ENCODE peak calls at places on chromosomes 6 and 20, in ten cellular contexts. One of them, this sample, is unnamed.

GRCh38 chr6:153108320-153108719 is 22.8 kb downstream of the RGS17 start:
- DNase-seq in adrenal gland: no peak
- DNase-seq in heart right ventricle: no peak
- DNase-seq in nephron progenitor cell: no peak
- DNase-seq in AG09309: no peak
- DNase-seq in epithelial cell of proximal tubule: no peak
- DNase-seq in ovary: no peak
- DNase-seq in tibial nerve: no peak
- DNase-seq in GM10248: no peak
- DNase-seq in tibial artery: no peak
- DNase-seq in this sample: peak; percentile 53

GRCh38 chr6:125926711-125927110 is 29.9 kb upstream of the HINT3 start:
- DNase-seq in ovary: no peak
- DNase-seq in nephron progenitor cell: no peak
- DNase-seq in epithelial cell of proximal tubule: no peak
- DNase-seq in GM10248: no peak
- DNase-seq in adrenal gland: no peak
- DNase-seq in heart right ventricle: no peak
- DNase-seq in tibial artery: no peak
- DNase-seq in AG09309: no peak
- DNase-seq in tibial nerve: no peak
- DNase-seq in this sample: no peak

GRCh38 chr6:166774770-166775169 is 147.7 kb upstream of the RPS6KA2 start:
- DNase-seq in AG09309: no peak
- DNase-seq in GM10248: no peak
- DNase-seq in tibial nerve: no peak
- DNase-seq in tibial artery: no peak
- DNase-seq in epithelial cell of proximal tubule: no peak
- DNase-seq in heart right ventricle: no peak
- DNase-seq in nephron progenitor cell: no peak
- DNase-seq in adrenal gland: no peak
- DNase-seq in ovary: no peak
- DNase-seq in this sample: no peak

GRCh38 chr6:88301888-88302768 is 136.0 kb upstream of the CNR1 start:
- DNase-seq in nephron progenitor cell: no peak
- DNase-seq in AG09309: no peak
- DNase-seq in ovary: no peak
- DNase-seq in GM10248: no peak
- DNase-seq in tibial nerve: no peak
- DNase-seq in tibial artery: no peak
- DNase-seq in adrenal gland: no peak
- DNase-seq in epithelial cell of proximal tubule: peak; percentile 81
- DNase-seq in heart right ventricle: no peak
- DNase-seq in this sample: peak; percentile 8

GRCh38 chr20:43909211-43909610 is 5.4 kb upstream of the TOX2 start:
- DNase-seq in adrenal gland: no peak
- DNase-seq in nephron progenitor cell: no peak
- DNase-seq in heart right ventricle: no peak
- DNase-seq in GM10248: no peak
- DNase-seq in AG09309: no peak
- DNase-seq in tibial artery: no peak
- DNase-seq in ovary: no peak
- DNase-seq in tibial nerve: no peak
- DNase-seq in epithelial cell of proximal tubule: no peak
- DNase-seq in this sample: no peak

GRCh38 chr6:134295953-134296553 is 21.9 kb downstream of the SGK1 start:
- DNase-seq in tibial nerve: no peak
- DNase-seq in AG09309: peak; percentile 99
- DNase-seq in GM10248: peak; percentile 54
- DNase-seq in tibial artery: peak; percentile 65
- DNase-seq in heart right ventricle: no peak
- DNase-seq in nephron progenitor cell: no peak
- DNase-seq in adrenal gland: peak; percentile 94
- DNase-seq in ovary: peak; percentile 55
- DNase-seq in epithelial cell of proximal tubule: peak; percentile 68
- DNase-seq in this sample: peak; percentile 99

GRCh38 chr20:36154696-36155628 is at the start of gene EPB41L1:
- DNase-seq in AG09309: no peak
- DNase-seq in ovary: no peak
- DNase-seq in GM10248: no peak
- DNase-seq in epithelial cell of proximal tubule: no peak
- DNase-seq in adrenal gland: peak; percentile 48
- DNase-seq in tibial artery: peak; percentile 38
- DNase-seq in nephron progenitor cell: peak; percentile 69
- DNase-seq in heart right ventricle: peak; percentile 30
- DNase-seq in tibial nerve: no peak
- DNase-seq in this sample: peak; percentile 32

GRCh38 chr6:170030284-170031095 is 260.4 kb downstream of the DLL1 start:
- DNase-seq in tibial nerve: no peak
- DNase-seq in AG09309: no peak
- DNase-seq in tibial artery: peak; percentile 8
- DNase-seq in GM10248: no peak
- DNase-seq in ovary: peak; percentile 2
- DNase-seq in heart right ventricle: no peak
- DNase-seq in epithelial cell of proximal tubule: no peak
- DNase-seq in nephron progenitor cell: no peak
- DNase-seq in adrenal gland: peak; percentile 4
- DNase-seq in this sample: no peak

GRCh38 chr20:43658068-43658722 is 8.7 kb upstream of the MYBL2 start:
- DNase-seq in adrenal gland: peak; percentile 29
- DNase-seq in ovary: no peak
- DNase-seq in GM10248: no peak
- DNase-seq in AG09309: no peak
- DNase-seq in heart right ventricle: no peak
- DNase-seq in tibial nerve: no peak
- DNase-seq in nephron progenitor cell: no peak
- DNase-seq in tibial artery: no peak
- DNase-seq in epithelial cell of proximal tubule: no peak
- DNase-seq in this sample: peak; percentile 8

GRCh38 chr6:11865926-11866325 is 87.3 kb upstream of the ADTRP start:
- DNase-seq in heart right ventricle: no peak
- DNase-seq in tibial artery: no peak
- DNase-seq in ovary: no peak
- DNase-seq in GM10248: no peak
- DNase-seq in epithelial cell of proximal tubule: no peak
- DNase-seq in AG09309: no peak
- DNase-seq in nephron progenitor cell: no peak
- DNase-seq in adrenal gland: no peak
- DNase-seq in tibial nerve: no peak
- DNase-seq in this sample: no peak

GRCh38 chr20:9147553-9148024 is 78.7 kb downstream of the PLCB4 start:
- DNase-seq in tibial nerve: no peak
- DNase-seq in adrenal gland: no peak
- DNase-seq in GM10248: no peak
- DNase-seq in AG09309: peak; percentile 50
- DNase-seq in nephron progenitor cell: no peak
- DNase-seq in tibial artery: no peak
- DNase-seq in ovary: no peak
- DNase-seq in epithelial cell of proximal tubule: peak; percentile 43
- DNase-seq in heart right ventricle: no peak
- DNase-seq in this sample: peak; percentile 68

GRCh38 chr6:6332240-6332639 is 11.8 kb upstream of the F13A1 start:
- DNase-seq in ovary: no peak
- DNase-seq in GM10248: peak; percentile 51
- DNase-seq in tibial artery: no peak
- DNase-seq in epithelial cell of proximal tubule: no peak
- DNase-seq in AG09309: no peak
- DNase-seq in nephron progenitor cell: no peak
- DNase-seq in heart right ventricle: no peak
- DNase-seq in tibial nerve: no peak
- DNase-seq in adrenal gland: no peak
- DNase-seq in this sample: no peak

GRCh38 chr6:5992551-5993225 is 14.0 kb downstream of the NRN1 start:
- DNase-seq in adrenal gland: no peak
- DNase-seq in nephron progenitor cell: peak; percentile 27
- DNase-seq in epithelial cell of proximal tubule: no peak
- DNase-seq in heart right ventricle: no peak
- DNase-seq in tibial nerve: no peak
- DNase-seq in ovary: no peak
- DNase-seq in AG09309: no peak
- DNase-seq in GM10248: no peak
- DNase-seq in tibial artery: no peak
- DNase-seq in this sample: no peak

GRCh38 chr20:24984963-24985640 is 7.4 kb downstream of the APMAP start:
- DNase-seq in AG09309: no peak
- DNase-seq in ovary: no peak
- DNase-seq in heart right ventricle: no peak
- DNase-seq in nephron progenitor cell: no peak
- DNase-seq in epithelial cell of proximal tubule: no peak
- DNase-seq in tibial artery: no peak
- DNase-seq in tibial nerve: no peak
- DNase-seq in adrenal gland: no peak
- DNase-seq in GM10248: no peak
- DNase-seq in this sample: no peak

GRCh38 chr20:24109008-24109407 is 120.4 kb upstream of the GGTLC1 start:
- DNase-seq in epithelial cell of proximal tubule: no peak
- DNase-seq in GM10248: no peak
- DNase-seq in tibial nerve: no peak
- DNase-seq in tibial artery: no peak
- DNase-seq in adrenal gland: no peak
- DNase-seq in AG09309: no peak
- DNase-seq in nephron progenitor cell: no peak
- DNase-seq in heart right ventricle: no peak
- DNase-seq in ovary: no peak
- DNase-seq in this sample: no peak

GRCh38 chr6:32439139-32439538 is 548 bp upstream of the HLA-DRA start:
- DNase-seq in AG09309: no peak
- DNase-seq in adrenal gland: no peak
- DNase-seq in nephron progenitor cell: no peak
- DNase-seq in tibial nerve: no peak
- DNase-seq in tibial artery: no peak
- DNase-seq in heart right ventricle: no peak
- DNase-seq in ovary: no peak
- DNase-seq in epithelial cell of proximal tubule: no peak
- DNase-seq in GM10248: no peak
- DNase-seq in this sample: no peak

GRCh38 chr6:148288566-148288965 is 54.1 kb upstream of the SASH1 start:
- DNase-seq in epithelial cell of proximal tubule: no peak
- DNase-seq in ovary: no peak
- DNase-seq in tibial nerve: no peak
- DNase-seq in nephron progenitor cell: no peak
- DNase-seq in tibial artery: no peak
- DNase-seq in heart right ventricle: no peak
- DNase-seq in GM10248: no peak
- DNase-seq in AG09309: no peak
- DNase-seq in adrenal gland: no peak
- DNase-seq in this sample: peak; percentile 27

GRCh38 chr6:52328721-52329120 is 33.2 kb upstream of the PAQR8 start:
- DNase-seq in tibial nerve: no peak
- DNase-seq in epithelial cell of proximal tubule: no peak
- DNase-seq in ovary: no peak
- DNase-seq in heart right ventricle: no peak
- DNase-seq in nephron progenitor cell: no peak
- DNase-seq in tibial artery: no peak
- DNase-seq in GM10248: no peak
- DNase-seq in AG09309: no peak
- DNase-seq in adrenal gland: no peak
- DNase-seq in this sample: no peak

GRCh38 chr6:56911847-56912246 is 43.1 kb upstream of the BEND6 start:
- DNase-seq in tibial nerve: no peak
- DNase-seq in AG09309: no peak
- DNase-seq in nephron progenitor cell: no peak
- DNase-seq in GM10248: no peak
- DNase-seq in heart right ventricle: no peak
- DNase-seq in epithelial cell of proximal tubule: no peak
- DNase-seq in ovary: no peak
- DNase-seq in tibial artery: no peak
- DNase-seq in adrenal gland: no peak
- DNase-seq in this sample: no peak

GRCh38 chr6:52693777-52694176 is 22.9 kb downstream of the TMEM14A start:
- DNase-seq in ovary: no peak
- DNase-seq in adrenal gland: no peak
- DNase-seq in nephron progenitor cell: no peak
- DNase-seq in tibial artery: no peak
- DNase-seq in heart right ventricle: no peak
- DNase-seq in GM10248: no peak
- DNase-seq in tibial nerve: no peak
- DNase-seq in AG09309: no peak
- DNase-seq in epithelial cell of proximal tubule: no peak
- DNase-seq in this sample: no peak

GRCh38 chr6:41503841-41504525 is 42.2 kb upstream of the FOXP4 start:
- DNase-seq in adrenal gland: no peak
- DNase-seq in AG09309: no peak
- DNase-seq in tibial artery: peak; percentile 28
- DNase-seq in tibial nerve: no peak
- DNase-seq in GM10248: peak; percentile 63
- DNase-seq in epithelial cell of proximal tubule: no peak
- DNase-seq in nephron progenitor cell: peak; percentile 50
- DNase-seq in ovary: peak; percentile 70
- DNase-seq in heart right ventricle: no peak
- DNase-seq in this sample: no peak

GRCh38 chr6:66926060-66926459 is 1219.0 kb upstream of the EYS start:
- DNase-seq in epithelial cell of proximal tubule: no peak
- DNase-seq in adrenal gland: no peak
- DNase-seq in GM10248: no peak
- DNase-seq in ovary: no peak
- DNase-seq in nephron progenitor cell: no peak
- DNase-seq in heart right ventricle: no peak
- DNase-seq in AG09309: no peak
- DNase-seq in tibial nerve: no peak
- DNase-seq in tibial artery: no peak
- DNase-seq in this sample: peak; percentile 33
- TF ChIP-seq CTCF in epithelial cell of proximal tubule: no peak
- TF ChIP-seq CTCF in adrenal gland: peak; percentile 18
- TF ChIP-seq CTCF in GM10248: no peak
- TF ChIP-seq CTCF in ovary: no peak
- TF ChIP-seq CTCF in nephron progenitor cell: no peak
- TF ChIP-seq CTCF in heart right ventricle: no peak
- TF ChIP-seq CTCF in AG09309: no peak
- TF ChIP-seq CTCF in tibial nerve: no peak
- TF ChIP-seq CTCF in tibial artery: no peak
- TF ChIP-seq CTCF in this sample: no peak

GRCh38 chr20:53974785-53975555 is 95.4 kb downstream of the BCAS1 start:
- DNase-seq in heart right ventricle: no peak
- DNase-seq in ovary: no peak
- DNase-seq in nephron progenitor cell: no peak
- DNase-seq in GM10248: no peak
- DNase-seq in tibial artery: no peak
- DNase-seq in AG09309: no peak
- DNase-seq in epithelial cell of proximal tubule: no peak
- DNase-seq in adrenal gland: no peak
- DNase-seq in tibial nerve: no peak
- DNase-seq in this sample: no peak
- TF ChIP-seq CTCF in heart right ventricle: no peak
- TF ChIP-seq CTCF in ovary: no peak
- TF ChIP-seq CTCF in nephron progenitor cell: no peak
- TF ChIP-seq CTCF in GM10248: no peak
- TF ChIP-seq CTCF in tibial artery: no peak
- TF ChIP-seq CTCF in AG09309: no peak
- TF ChIP-seq CTCF in epithelial cell of proximal tubule: no peak
- TF ChIP-seq CTCF in adrenal gland: no peak
- TF ChIP-seq CTCF in tibial nerve: no peak
- TF ChIP-seq CTCF in this sample: no peak

GRCh38 chr20:4519530-4519929 is 202.2 kb upstream of the PRND start:
- DNase-seq in tibial nerve: no peak
- DNase-seq in GM10248: peak; percentile 39
- DNase-seq in adrenal gland: no peak
- DNase-seq in ovary: no peak
- DNase-seq in tibial artery: no peak
- DNase-seq in heart right ventricle: no peak
- DNase-seq in nephron progenitor cell: peak; percentile 37
- DNase-seq in epithelial cell of proximal tubule: no peak
- DNase-seq in AG09309: no peak
- DNase-seq in this sample: peak; percentile 45
- TF ChIP-seq CTCF in tibial nerve: no peak
- TF ChIP-seq CTCF in GM10248: peak; percentile 28
- TF ChIP-seq CTCF in adrenal gland: peak; percentile 24
- TF ChIP-seq CTCF in ovary: no peak
- TF ChIP-seq CTCF in tibial artery: peak; percentile 22
- TF ChIP-seq CTCF in heart right ventricle: no peak
- TF ChIP-seq CTCF in nephron progenitor cell: peak; percentile 46
- TF ChIP-seq CTCF in epithelial cell of proximal tubule: peak; percentile 89
- TF ChIP-seq CTCF in AG09309: peak; percentile 31
- TF ChIP-seq CTCF in this sample: peak; percentile 62

GRCh38 chr6:136985502-136985901 is 59.3 kb downstream of the IL20RA start:
- DNase-seq in nephron progenitor cell: no peak
- DNase-seq in AG09309: no peak
- DNase-seq in adrenal gland: no peak
- DNase-seq in tibial artery: no peak
- DNase-seq in epithelial cell of proximal tubule: no peak
- DNase-seq in GM10248: no peak
- DNase-seq in ovary: no peak
- DNase-seq in tibial nerve: no peak
- DNase-seq in heart right ventricle: no peak
- DNase-seq in this sample: no peak
- TF ChIP-seq CTCF in nephron progenitor cell: no peak
- TF ChIP-seq CTCF in AG09309: no peak
- TF ChIP-seq CTCF in adrenal gland: no peak
- TF ChIP-seq CTCF in tibial artery: no peak
- TF ChIP-seq CTCF in epithelial cell of proximal tubule: no peak
- TF ChIP-seq CTCF in GM10248: no peak
- TF ChIP-seq CTCF in ovary: no peak
- TF ChIP-seq CTCF in tibial nerve: no peak
- TF ChIP-seq CTCF in heart right ventricle: no peak
- TF ChIP-seq CTCF in this sample: no peak